ENCODE peak calls at places on chromosome 6, in ten cellular contexts. T is OCI-LY7, K is glutamatergic neuron, H is ascending aorta, B is MCF 10A, A is omental fat pad, M is body of pancreas, C is left lung, D is HepG2, N is Panc1. I is an unnamed sample.
A peak's percentile ranks its signal among the peaks of the same experiment; 100 is the strongest.

GRCh38 chr6:10276888-10277287 is 138.0 kb downstream of the TFAP2A start:
- DNase-seq in T (no peak), K (no peak), B (no peak), N (no peak), A (no peak), H (no peak), M (no peak), D (no peak), C (no peak), I (no peak)

GRCh38 chr6:142463988-142464387 is 162.2 kb downstream of the ADGRG6 start:
- DNase-seq in T (no peak), M (no peak), K (no peak), C (no peak), N (no peak), H (no peak), B (no peak), A (no peak), D (no peak), I (no peak)

GRCh38 chr6:106141441-106142237 is 55.5 kb downstream of the PRDM1 start:
- DNase-seq in M (no peak), K (no peak), C (no peak), T (peak; percentile 73), H (no peak), D (no peak), N (no peak), B (no peak), A (no peak), I (peak; percentile 66)

GRCh38 chr6:101348816-101349215 is 44.7 kb upstream of the GRIK2 start:
- DNase-seq in M (no peak), B (no peak), A (no peak), D (no peak), K (no peak), T (no peak), H (no peak), N (no peak), C (no peak), I (no peak)

GRCh38 chr6:101595276-101595675 is 201.8 kb downstream of the GRIK2 start:
- DNase-seq in M (no peak), A (no peak), H (no peak), K (no peak), T (no peak), B (no peak), D (no peak), C (no peak), N (no peak), I (no peak)

GRCh38 chr6:56851541-56852248 is 103.2 kb upstream of the BEND6 start:
- DNase-seq in A (no peak), B (peak; percentile 86), M (peak; percentile 23), N (peak; percentile 91), K (peak; percentile 26), D (peak; percentile 72), C (no peak), H (peak; percentile 77), T (peak; percentile 61), I (peak; percentile 70)

GRCh38 chr6:134199848-134200606 is 117.9 kb downstream of the SGK1 start:
- DNase-seq in H (no peak), K (no peak), M (no peak), A (no peak), C (no peak), D (peak; percentile 98), B (no peak), T (no peak), N (no peak), I (peak; percentile 39)

GRCh38 chr6:133730881-133731280 is 158.0 kb upstream of the TCF21 start:
- DNase-seq in T (no peak), H (no peak), N (no peak), C (no peak), K (no peak), A (no peak), B (no peak), D (no peak), M (no peak), I (no peak)

GRCh38 chr6:119832411-119832810 is 482.9 kb upstream of the MAN1A1 start:
- DNase-seq in M (no peak), C (no peak), N (no peak), D (no peak), T (no peak), A (no peak), K (no peak), H (no peak), B (peak; percentile 7), I (no peak)

GRCh38 chr6:150652848-150653613 is 53.3 kb downstream of the PLEKHG1 start:
- DNase-seq in D (no peak), K (no peak), B (no peak), A (no peak), M (no peak), H (no peak), N (no peak), T (no peak), C (no peak), I (no peak)

GRCh38 chr6:15642276-15642675 is 20.6 kb downstream of the DTNBP1 start:
- DNase-seq in B (peak; percentile 11), M (no peak), A (no peak), K (no peak), T (peak; percentile 39), D (peak; percentile 21), C (no peak), N (no peak), H (no peak), I (no peak)

GRCh38 chr6:46220351-46221220 is 49.8 kb upstream of the ENPP5 start:
- DNase-seq in T (peak; percentile 63), K (no peak), A (no peak), C (no peak), M (no peak), D (no peak), B (no peak), H (no peak), N (no peak), I (peak; percentile 34)

GRCh38 chr6:126664271-126664670 is 324.4 kb downstream of the CENPW start:
- DNase-seq in D (no peak), K (no peak), C (no peak), T (no peak), B (no peak), N (no peak), H (no peak), M (no peak), A (no peak), I (no peak)

GRCh38 chr6:33390767-33391277 is 801 bp upstream of the KIFC1 start:
- DNase-seq in T (no peak), M (no peak), N (no peak), C (no peak), H (no peak), A (no peak), D (no peak), B (no peak), K (no peak), I (no peak)
- TF ChIP-seq CTCF in T (no peak), M (no peak), N (peak; percentile 59), C (no peak), H (no peak), A (no peak), D (no peak), B (no peak), K (no peak), I (no peak)

GRCh38 chr6:125153541-125154183 is at the start of gene TPD52L1:
- DNase-seq in B (peak; percentile 83), A (peak; percentile 32), C (peak; percentile 94), K (peak; percentile 72), M (peak; percentile 89), N (peak; percentile 25), D (peak; percentile 66), T (peak; percentile 53), H (peak; percentile 89), I (peak; percentile 86)
- TF ChIP-seq CTCF in B (peak; percentile 73), A (no peak), C (peak; percentile 81), K (peak; percentile 72), M (peak; percentile 95), N (peak; percentile 99), D (peak; percentile 97), T (peak; percentile 79), H (peak; percentile 80), I (peak; percentile 97)

DNA sequence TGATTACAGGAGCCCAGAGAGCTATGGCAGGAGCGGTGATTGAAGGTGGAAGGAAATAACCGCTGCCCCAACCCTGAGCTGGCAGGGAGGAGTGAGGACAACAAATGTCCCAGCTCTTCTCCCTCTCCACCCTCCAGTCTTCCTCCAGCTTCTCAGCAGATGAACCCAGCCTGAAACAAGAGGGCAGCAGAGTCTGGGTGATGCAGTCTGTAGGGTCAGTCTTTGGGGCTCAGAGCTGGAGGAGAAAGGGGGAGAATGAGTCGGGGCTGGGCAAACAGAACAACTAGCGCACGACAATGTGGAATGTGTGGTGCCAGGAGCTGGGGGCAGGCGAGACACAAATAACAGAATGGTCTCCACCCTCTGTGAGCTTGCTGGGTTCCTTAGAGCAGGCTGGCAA is 4.5 kb upstream of the GUCA1A start:
- DNase-seq in A (no peak), H (no peak), B (no peak), K (no peak), M (no peak), C (no peak), T (no peak), N (no peak), D (no peak), I (no peak)
- TF ChIP-seq CTCF in A (no peak), H (no peak), B (no peak), K (no peak), M (no peak), C (no peak), T (no peak), N (no peak), D (peak; percentile 63), I (no peak)

DNA sequence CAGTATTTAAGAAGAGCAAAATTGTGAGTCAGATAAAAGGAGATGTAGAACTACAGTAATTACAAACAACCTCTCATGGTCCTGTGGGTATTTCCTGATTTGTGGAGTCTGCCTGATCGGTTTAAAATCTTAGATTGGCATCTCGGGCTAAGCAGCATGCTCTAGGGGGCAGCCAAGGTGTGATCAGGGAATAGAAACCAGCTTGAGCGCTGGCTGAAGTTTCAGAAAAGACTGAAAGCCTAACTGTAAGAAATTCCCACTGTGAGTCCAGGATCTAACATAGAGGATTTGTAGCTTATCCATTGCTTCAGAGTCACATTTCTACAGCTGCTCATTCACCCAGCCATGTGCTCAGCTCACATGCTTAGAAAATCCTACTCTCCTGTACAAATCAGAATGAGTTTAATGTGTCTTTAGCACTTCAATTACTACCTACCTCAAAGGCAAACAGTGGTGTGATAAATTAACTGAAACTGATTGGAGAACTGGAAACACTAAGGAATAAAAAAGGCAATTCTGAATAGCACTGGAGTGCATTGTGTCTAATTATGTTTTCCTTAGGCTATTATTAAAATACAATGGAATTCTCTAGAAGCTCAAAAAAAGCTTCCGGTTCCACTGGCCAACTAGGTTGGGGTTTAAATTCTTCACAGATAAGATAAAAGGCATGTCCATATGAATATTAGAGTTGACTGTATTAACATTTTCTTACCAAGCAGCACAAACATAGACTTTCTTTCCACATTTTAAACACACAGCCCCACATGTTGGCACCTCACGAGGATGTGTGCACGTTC is 73.8 kb upstream of the MPC1 start:
- DNase-seq in T (peak; percentile 46), K (peak; percentile 1), A (no peak), D (no peak), C (no peak), N (no peak), H (peak; percentile 61), M (no peak), B (peak; percentile 13), I (no peak)
- TF ChIP-seq CTCF in T (peak; percentile 73), K (no peak), A (no peak), D (peak; percentile 29), C (no peak), N (no peak), H (no peak), M (peak; percentile 35), B (no peak), I (peak; percentile 9)

I was measured in GM13976.